ENCODE peak calls at places on chromosome 20, in nine cellular contexts. M is hepatocyte, U is body of pancreas, C is A549, Z is mammary epithelial cell, X is astrocyte, K is lower lobe of right lung, L is IMR-90, F is sigmoid colon. S is an unnamed sample.

GRCh38 chr20:9200620-9201019 is 131.7 kb downstream of the PLCB4 start:
- DNase-seq in K (no peak), U (no peak), F (no peak), C (peak; percentile 96), X (peak; percentile 91), Z (peak; percentile 14), M (peak; percentile 24), L (peak; percentile 68), S (no peak)

GRCh38 chr20:48292806-48293205 is 507.5 kb upstream of the SULF2 start:
- DNase-seq in L (no peak), X (peak; percentile 46), C (no peak), K (no peak), F (no peak), M (no peak), Z (no peak), U (no peak), S (no peak)

GRCh38 chr20:24321939-24322338 is 147.5 kb upstream of the SYNDIG1 start:
- DNase-seq in X (no peak), K (no peak), F (no peak), Z (peak; percentile 31), M (no peak), C (no peak), L (no peak), U (no peak), S (no peak)

GRCh38 chr20:20407891-20408805 is 40.2 kb downstream of the INSM1 start:
- DNase-seq in K (no peak), F (no peak), M (no peak), L (peak; percentile 35), X (peak; percentile 41), U (no peak), Z (no peak), C (peak; percentile 32), S (no peak)

GRCh38 chr20:47031028-47031427 is 136.4 kb downstream of the EYA2 start:
- DNase-seq in K (no peak), M (no peak), X (no peak), U (no peak), C (no peak), Z (no peak), F (no peak), L (no peak), S (no peak)

GRCh38 chr20:3080939-3081388 is 3.6 kb downstream of the AVP start:
- DNase-seq in Z (no peak), K (no peak), L (peak; percentile 18), U (peak; percentile 36), X (no peak), M (no peak), C (peak; percentile 41), F (no peak), S (no peak)

GRCh38 chr20:63321148-63321831 is 28.3 kb downstream of the COL20A1 start:
- DNase-seq in X (peak; percentile 22), M (peak; percentile 52), L (peak; percentile 40), K (peak; percentile 48), F (peak; percentile 82), Z (no peak), C (no peak), U (peak; percentile 13), S (peak; percentile 62)

GRCh38 chr20:57620274-57620990 is at the start of gene ZBP1:
- DNase-seq in C (no peak), Z (no peak), K (peak; percentile 69), X (no peak), F (no peak), M (no peak), U (peak; percentile 34), L (no peak), S (no peak)

GRCh38 chr20:54514020-54514607 is 38.7 kb downstream of the DOK5 start:
- DNase-seq in L (no peak), Z (no peak), M (no peak), X (no peak), K (no peak), U (no peak), C (no peak), F (no peak), S (no peak)

GRCh38 chr20:35699914-35700624 is 864 bp downstream of the ROMO1 start:
- DNase-seq in Z (no peak), F (peak; percentile 11), M (no peak), C (no peak), X (peak; percentile 36), L (peak; percentile 29), K (no peak), U (no peak), S (no peak)

GRCh38 chr20:58774214-58774613 is 76.5 kb downstream of the GNAS-AS1 start:
- DNase-seq in L (no peak), K (no peak), C (no peak), X (no peak), F (no peak), M (no peak), U (no peak), Z (no peak), S (no peak)

GRCh38 chr20:17878912-17879602 is 89.5 kb downstream of the SNX5 start:
- DNase-seq in L (no peak), Z (no peak), M (no peak), K (no peak), U (no peak), X (no peak), C (no peak), F (peak; percentile 27), S (no peak)

GRCh38 chr20:38117635-38118034 is 47.4 kb downstream of the TGM2 start:
- DNase-seq in Z (peak; percentile 87), F (no peak), C (peak; percentile 61), L (peak; percentile 66), K (no peak), X (peak; percentile 94), M (no peak), U (no peak), S (no peak)

GRCh38 chr20:16147221-16147620 is 426.0 kb downstream of the KIF16B start:
- DNase-seq in F (no peak), L (no peak), U (no peak), K (no peak), M (no peak), C (no peak), Z (no peak), X (no peak), S (no peak)

GRCh38 chr20:13543783-13544182 is 94.9 kb downstream of the TASP1 start:
- DNase-seq in C (no peak), M (no peak), X (no peak), L (no peak), F (no peak), K (no peak), U (no peak), Z (no peak), S (no peak)

GRCh38 chr20:56443654-56444540 is 24.5 kb upstream of the RTF2 start:
- DNase-seq in Z (no peak), C (no peak), X (peak; percentile 32), U (no peak), L (peak; percentile 90), K (no peak), F (peak; percentile 67), M (no peak), S (no peak)

GRCh38 chr20:51661609-51662178 is 106.5 kb downstream of the ATP9A start:
- DNase-seq in C (peak; percentile 76), Z (peak; percentile 75), M (peak; percentile 47), L (peak; percentile 79), F (no peak), U (no peak), X (peak; percentile 80), K (no peak), S (no peak)

GRCh38 chr20:39879296-39879695 is 809.7 kb downstream of the MAFB start:
- DNase-seq in K (no peak), U (no peak), F (no peak), M (no peak), L (no peak), X (peak; percentile 51), C (no peak), Z (no peak), S (no peak)
- H3K4me3 ChIP-seq in K (no peak overlapping the region), U (no peak overlapping the region), F (no peak overlapping the region), M (no peak overlapping the region), L (no peak overlapping the region), X (no peak overlapping the region), C (no peak overlapping the region), Z (no peak overlapping the region), S (no peak overlapping the region)

DNA sequence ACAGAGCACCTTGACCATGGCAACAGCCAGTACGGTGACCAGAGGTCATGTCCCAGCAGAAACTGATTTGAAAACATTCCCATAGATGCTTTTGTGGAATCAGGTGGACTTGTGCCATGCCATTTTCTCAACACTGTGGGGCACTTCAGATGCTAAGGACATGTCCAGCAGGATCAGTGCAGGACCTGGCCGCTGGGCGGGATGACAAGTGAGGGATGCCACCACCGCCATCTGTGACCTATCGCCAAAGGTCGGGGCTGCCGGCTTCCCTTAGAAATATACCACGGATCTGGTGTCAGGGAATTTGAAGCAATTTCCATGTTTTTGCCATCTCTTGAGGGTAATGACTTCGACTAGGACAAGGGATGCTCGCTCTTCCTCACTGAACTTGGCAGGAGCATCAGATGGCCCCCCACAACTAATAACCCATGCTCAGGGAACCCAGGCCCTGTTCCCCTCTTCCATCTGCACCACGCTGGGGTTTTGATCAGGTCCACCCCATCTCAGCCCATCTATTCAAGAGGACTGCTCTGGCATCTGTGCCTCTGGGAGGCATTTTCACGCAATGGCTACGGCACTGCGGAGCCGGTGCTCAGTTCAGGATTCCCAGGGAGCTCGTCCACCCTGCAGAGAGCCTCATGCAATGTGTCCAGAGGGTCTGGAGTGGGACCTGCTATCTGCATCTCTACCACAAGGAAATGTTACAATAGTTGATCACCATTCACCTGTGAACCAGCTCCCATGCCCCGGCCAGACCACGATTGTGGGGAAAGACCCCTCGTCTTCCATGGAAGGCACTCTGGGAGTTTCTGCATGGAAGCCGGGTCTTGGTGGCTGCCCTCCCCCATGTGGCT is 302.6 kb downstream of the TAF4 start:
- DNase-seq in K (no peak), X (no peak), U (no peak), L (no peak), F (peak; percentile 53), M (no peak), C (no peak), Z (no peak), S (no peak)
- H3K4me1 ChIP-seq in K (no peaks in the 10 kb centered on the region), X (no peaks in the 10 kb centered on the region), U (no peaks in the 10 kb centered on the region), L (no peaks in the 10 kb centered on the region), F (no peaks in the 10 kb centered on the region), M (no peaks in the 10 kb centered on the region), C (no peaks in the 10 kb centered on the region), Z (no peaks in the 10 kb centered on the region), S (no peaks in the 10 kb centered on the region)

DNA sequence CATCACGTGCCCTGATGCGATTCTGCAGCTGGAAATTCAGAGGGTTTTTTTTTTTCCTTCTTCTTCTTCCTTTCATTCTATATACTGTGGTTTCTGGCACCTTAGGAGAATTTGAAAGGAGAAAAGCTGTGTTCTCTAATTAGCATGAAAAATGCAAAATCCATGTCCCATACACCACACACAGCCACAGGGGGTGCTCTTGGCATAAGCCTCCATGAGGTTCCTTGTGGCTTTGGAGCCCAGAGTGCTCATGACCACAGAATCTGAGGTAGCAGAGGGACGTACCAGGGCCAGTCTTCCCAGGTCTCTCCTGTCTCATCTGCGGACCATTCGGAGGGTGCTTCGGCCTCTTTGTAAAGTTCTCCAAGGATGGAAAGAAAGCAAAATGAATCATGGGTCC is 258.4 kb upstream of the CDH4 start:
- DNase-seq in U (no peak), C (peak; percentile 33), X (no peak), M (peak; percentile 19), L (peak; percentile 8), K (no peak), F (no peak), Z (no peak), S (no peak)
- TF ChIP-seq CTCF in U (no peak), C (peak; percentile 36), X (no peak), M (peak; percentile 20), L (peak; percentile 25), K (no peak), F (no peak), Z (peak; percentile 45), S (no peak)

DNA sequence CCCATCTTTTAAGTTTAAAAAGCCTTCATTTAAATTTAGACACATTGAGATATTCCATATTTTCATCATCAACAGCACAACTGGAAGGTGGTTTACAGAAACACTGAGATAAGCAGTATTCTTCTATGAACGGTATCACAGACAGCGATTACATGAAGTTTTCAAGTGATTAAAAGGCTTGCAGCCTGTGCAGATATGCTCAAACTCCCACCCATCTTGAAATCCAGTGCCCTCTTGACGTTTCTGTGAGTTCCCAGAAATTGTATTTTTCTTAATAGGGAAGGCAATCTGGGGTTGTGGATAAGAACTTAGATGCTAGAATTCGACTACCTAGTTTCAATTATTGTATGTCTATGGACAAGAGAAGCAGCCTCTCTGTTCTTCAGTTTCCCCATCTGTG is 290.3 kb downstream of the ZNF217 start:
- DNase-seq in L (no peak), M (no peak), X (no peak), F (no peak), C (no peak), K (no peak), Z (no peak), U (no peak), S (no peak)
- H3K4me3 ChIP-seq in L (no peak overlapping the region), M (no peak overlapping the region), X (no peak overlapping the region), F (no peak overlapping the region), C (no peak overlapping the region), K (no peak overlapping the region), Z (no peak overlapping the region), U (no peak overlapping the region), S (no peak overlapping the region)

S was measured in ascending aorta.